ENCODE peak calls at places on chromosomes 11 and 22, in seven cellular contexts. One of them, this sample, is unnamed.

GRCh38 chr22:47198801-47199251 is 436.4 kb downstream of the TBC1D22A start:
- DNase-seq in bronchial epithelial cell: no peak
- DNase-seq in AG08396: no peak
- DNase-seq in fibroblast of the conjunctiva: no peak
- DNase-seq in posterior cingulate gyrus: peak
- DNase-seq in Ammon's horn: no peak
- DNase-seq in H9: no peak
- DNase-seq in this sample: no peak

GRCh38 chr11:44840085-44840478 is 110.6 kb downstream of the TP53I11 start:
- DNase-seq in bronchial epithelial cell: no peak
- DNase-seq in AG08396: no peak
- DNase-seq in fibroblast of the conjunctiva: no peak
- DNase-seq in posterior cingulate gyrus: no peak
- DNase-seq in Ammon's horn: no peak
- DNase-seq in H9: no peak
- DNase-seq in this sample: no peak

GRCh38 chr11:790721-791564 is 1.1 kb upstream of the CEND1 start:
- DNase-seq in bronchial epithelial cell: no peak
- DNase-seq in AG08396: no peak
- DNase-seq in fibroblast of the conjunctiva: no peak
- DNase-seq in posterior cingulate gyrus: no peak
- DNase-seq in Ammon's horn: no peak
- DNase-seq in H9: peak
- DNase-seq in this sample: no peak

GRCh38 chr11:3133456-3134217 is 31.5 kb downstream of the OSBPL5 start:
- DNase-seq in bronchial epithelial cell: no peak
- DNase-seq in AG08396: no peak
- DNase-seq in fibroblast of the conjunctiva: no peak
- DNase-seq in posterior cingulate gyrus: peak
- DNase-seq in Ammon's horn: no peak
- DNase-seq in H9: no peak
- DNase-seq in this sample: no peak

GRCh38 chr11:50246183-50246582 is 213.5 kb downstream of the OR4C45 start:
- DNase-seq in bronchial epithelial cell: no peak
- DNase-seq in AG08396: no peak
- DNase-seq in fibroblast of the conjunctiva: no peak
- DNase-seq in posterior cingulate gyrus: no peak
- DNase-seq in Ammon's horn: no peak
- DNase-seq in H9: no peak
- DNase-seq in this sample: no peak

GRCh38 chr11:81494431-81494830 is 1239.2 kb downstream of the FAM181B start:
- DNase-seq in bronchial epithelial cell: no peak
- DNase-seq in AG08396: no peak
- DNase-seq in fibroblast of the conjunctiva: no peak
- DNase-seq in posterior cingulate gyrus: no peak
- DNase-seq in Ammon's horn: no peak
- DNase-seq in H9: no peak
- DNase-seq in this sample: no peak

GRCh38 chr11:79440451-79441158 is at the start of gene TENM4:
- DNase-seq in bronchial epithelial cell: peak
- DNase-seq in AG08396: peak
- DNase-seq in fibroblast of the conjunctiva: peak
- DNase-seq in posterior cingulate gyrus: peak
- DNase-seq in Ammon's horn: peak
- DNase-seq in H9: peak
- DNase-seq in this sample: peak

GRCh38 chr11:63961608-63962412 is 12.6 kb upstream of the COX8A start:
- DNase-seq in bronchial epithelial cell: peak
- DNase-seq in AG08396: peak
- DNase-seq in fibroblast of the conjunctiva: peak
- DNase-seq in posterior cingulate gyrus: no peak
- DNase-seq in Ammon's horn: no peak
- DNase-seq in H9: peak
- DNase-seq in this sample: peak

GRCh38 chr22:24190566-24191208 is 9.4 kb downstream of the SUSD2 start:
- DNase-seq in bronchial epithelial cell: no peak
- DNase-seq in AG08396: no peak
- DNase-seq in fibroblast of the conjunctiva: no peak
- DNase-seq in posterior cingulate gyrus: peak
- DNase-seq in Ammon's horn: no peak
- DNase-seq in H9: no peak
- DNase-seq in this sample: no peak

GRCh38 chr22:46585340-46586122 is 34.7 kb upstream of the GRAMD4 start:
- DNase-seq in bronchial epithelial cell: no peak
- DNase-seq in AG08396: no peak
- DNase-seq in fibroblast of the conjunctiva: no peak
- DNase-seq in posterior cingulate gyrus: no peak
- DNase-seq in Ammon's horn: no peak
- DNase-seq in H9: peak
- DNase-seq in this sample: no peak

GRCh38 chr11:14373941-14374646 is 15.1 kb upstream of the RRAS2 start:
- DNase-seq in bronchial epithelial cell: peak
- DNase-seq in AG08396: peak
- DNase-seq in fibroblast of the conjunctiva: peak
- DNase-seq in posterior cingulate gyrus: no peak
- DNase-seq in Ammon's horn: no peak
- DNase-seq in H9: no peak
- DNase-seq in this sample: no peak

GRCh38 chr22:50525104-50525958 is at the start of gene SCO2:
- DNase-seq in bronchial epithelial cell: peak
- DNase-seq in AG08396: peak
- DNase-seq in fibroblast of the conjunctiva: peak
- DNase-seq in posterior cingulate gyrus: peak
- DNase-seq in Ammon's horn: peak
- DNase-seq in H9: peak
- DNase-seq in this sample: peak